ENCODE peak calls at places on chromosome 10, in nine cellular contexts. A is gastrocnemius medialis, N is uterus, L is fibroblast of villous mesenchyme, R is stomach, I is psoas muscle, H is upper lobe of right lung, E is left ventricle myocardium inferior, W is GM13977. B is an unnamed sample.

GRCh38 chr10:128542659-128543058 is 416.4 kb upstream of the MKI67 start:
- DNase-seq in A (no peak), N (no peak), L (no peak), R (no peak), I (no peak), H (no peak), E (no peak), W (no peak), B (no peak)

GRCh38 chr10:62817763-62818425 is 1.7 kb upstream of the EGR2 start:
- DNase-seq in A (peak; percentile 35), N (peak; percentile 52), L (peak; percentile 78), R (peak; percentile 81), I (peak; percentile 74), H (peak; percentile 92), E (peak; percentile 77), W (peak; percentile 93), B (peak; percentile 90)

GRCh38 chr10:47027812-47028260 is 116.6 kb downstream of the PTPN20 start:
- DNase-seq in A (no peak), N (no peak), L (no peak), R (peak; percentile 16), I (peak; percentile 8), H (peak; percentile 59), E (no peak), W (no peak), B (no peak)

GRCh38 chr10:82464419-82464818 is 589.4 kb downstream of the NRG3 start:
- DNase-seq in A (no peak), N (no peak), L (no peak), R (no peak), I (no peak), H (no peak), E (no peak), W (no peak), B (no peak)

GRCh38 chr10:92506336-92506735 is 67.6 kb downstream of the IDE start:
- DNase-seq in A (no peak), N (no peak), L (no peak), R (no peak), I (no peak), H (no peak), E (no peak), W (no peak), B (no peak)

GRCh38 chr10:46019541-46020343 is 10.7 kb downstream of the NCOA4 start:
- DNase-seq in A (peak; percentile 25), N (no peak), L (no peak), R (no peak), I (no peak), H (no peak), E (no peak), W (no peak), B (no peak)

GRCh38 chr10:120415709-120416330 is 41.2 kb upstream of the PLPP4 start:
- DNase-seq in A (no peak), N (no peak), L (peak; percentile 71), R (no peak), I (no peak), H (no peak), E (no peak), W (no peak), B (no peak)

GRCh38 chr10:6473430-6473829 is 106.6 kb downstream of the PRKCQ start:
- DNase-seq in A (no peak), N (no peak), L (no peak), R (no peak), I (no peak), H (no peak), E (no peak), W (peak; percentile 57), B (peak; percentile 43)

GRCh38 chr10:43667317-43667731 is 18.6 kb upstream of the ZNF32 start:
- DNase-seq in A (no peak), N (no peak), L (peak; percentile 28), R (no peak), I (peak; percentile 40), H (no peak), E (no peak), W (peak; percentile 52), B (peak; percentile 51)

GRCh38 chr10:110074298-110074697 is 66.5 kb downstream of the ADD3 start:
- DNase-seq in A (no peak), N (no peak), L (peak; percentile 41), R (no peak), I (no peak), H (no peak), E (no peak), W (no peak), B (no peak)

GRCh38 chr10:94212876-94213595 is 149.7 kb downstream of the NOC3L start:
- DNase-seq in A (peak; percentile 82), N (peak; percentile 50), L (peak; percentile 30), R (no peak), I (peak; percentile 37), H (no peak), E (no peak), W (no peak), B (no peak)

GRCh38 chr10:130021373-130021950 is 57.4 kb upstream of the EBF3 start:
- DNase-seq in A (no peak), N (no peak), L (no peak), R (no peak), I (peak; percentile 50), H (peak; percentile 33), E (no peak), W (no peak), B (no peak)

GRCh38 chr10:11434323-11434722 is 177.1 kb downstream of the USP6NL start:
- DNase-seq in A (no peak), N (no peak), L (no peak), R (no peak), I (no peak), H (no peak), E (no peak), W (peak; percentile 74), B (peak; percentile 76)

GRCh38 chr10:52662255-52662654 is 110.3 kb downstream of the MBL2 start:
- DNase-seq in A (no peak), N (no peak), L (no peak), R (no peak), I (no peak), H (no peak), E (no peak), W (no peak), B (no peak)

GRCh38 chr10:8044908-8045727 is 9.4 kb upstream of the GATA3 start:
- DNase-seq in A (no peak), N (no peak), L (no peak), R (no peak), I (no peak), H (no peak), E (no peak), W (peak; percentile 61), B (no peak)

GRCh38 chr10:44863344-44864041 is 47.6 kb upstream of the TMEM72 start:
- DNase-seq in A (no peak), N (no peak), L (no peak), R (no peak), I (no peak), H (no peak), E (no peak), W (no peak), B (no peak)
- TF ChIP-seq CTCF in A (no peak), N (no peak), L (no peak), R (no peak), I (no peak), H (no peak), E (no peak), W (no peak), B (no peak)

DNA sequence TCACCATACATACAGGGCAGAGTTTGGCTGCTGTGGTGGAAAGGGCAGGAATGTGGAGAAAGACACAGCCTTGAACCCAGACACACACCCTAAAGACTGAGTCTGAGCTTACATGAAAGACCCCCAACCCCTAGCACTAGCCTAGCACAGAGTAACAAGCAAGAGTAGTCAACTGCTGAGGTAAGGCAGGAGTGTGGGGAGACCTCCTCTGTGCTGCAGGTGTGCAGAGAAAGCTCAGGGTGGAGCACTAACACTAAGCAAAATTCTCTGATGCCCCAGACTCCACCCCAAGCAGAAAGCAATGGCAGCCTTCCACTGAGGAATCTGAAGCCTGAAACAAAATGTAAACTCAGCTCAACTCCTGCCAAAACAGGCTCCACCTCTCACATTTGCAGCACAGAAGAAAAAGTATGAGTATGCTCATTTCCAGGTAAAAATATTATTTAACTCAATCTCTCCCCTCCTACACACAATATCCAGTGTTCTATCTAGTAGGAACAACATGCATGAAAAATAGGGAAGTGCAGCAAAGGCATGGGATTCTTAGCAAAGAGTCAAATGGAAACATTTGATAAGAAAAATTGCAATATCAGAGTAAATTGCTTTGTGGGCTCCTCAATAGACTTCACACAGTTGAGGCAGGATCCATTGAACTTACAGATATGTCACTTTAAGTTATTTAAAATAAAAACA is 151.1 kb downstream of the ANK3 start:
- DNase-seq in A (no peak), N (no peak), L (peak; percentile 58), R (peak; percentile 44), I (no peak), H (no peak), E (no peak), W (peak; percentile 34), B (peak; percentile 37)
- TF ChIP-seq CTCF in A (no peak), N (no peak), L (peak; percentile 54), R (no peak), I (peak; percentile 25), H (peak; percentile 6), E (peak; percentile 46), W (peak; percentile 57), B (peak; percentile 30)

GRCh38 chr10:72334832-72335393 is 19.8 kb downstream of the DNAJB12 start:
- DNase-seq in A (peak; percentile 78), N (peak; percentile 92), L (peak; percentile 99), R (peak; percentile 97), I (peak; percentile 91), H (peak; percentile 89), E (peak; percentile 80), W (peak; percentile 69), B (peak; percentile 81)
- TF ChIP-seq CTCF in A (no peak), N (no peak), L (peak; percentile 27), R (no peak), I (no peak), H (peak; percentile 39), E (no peak), W (peak; percentile 39), B (peak; percentile 40)

GRCh38 chr10:103581499-103581898 is 88.0 kb downstream of the NEURL1 start:
- DNase-seq in A (no peak), N (no peak), L (no peak), R (no peak), I (no peak), H (no peak), E (no peak), W (no peak), B (no peak)

GRCh38 chr10:103582331-103583123 is 89.0 kb downstream of the NEURL1 start:
- DNase-seq in A (no peak), N (no peak), L (no peak), R (no peak), I (no peak), H (no peak), E (no peak), W (no peak), B (no peak)

GRCh38 chr10:103578782-103579382 is 85.4 kb downstream of the NEURL1 start:
- DNase-seq in A (no peak), N (no peak), L (no peak), R (peak; percentile 69), I (no peak), H (no peak), E (no peak), W (peak; percentile 50), B (no peak)

GRCh38 chr10:103580422-103580821 is 86.9 kb downstream of the NEURL1 start:
- DNase-seq in A (peak; percentile 76), N (no peak), L (no peak), R (no peak), I (peak; percentile 42), H (no peak), E (no peak), W (no peak), B (no peak)

DNA sequence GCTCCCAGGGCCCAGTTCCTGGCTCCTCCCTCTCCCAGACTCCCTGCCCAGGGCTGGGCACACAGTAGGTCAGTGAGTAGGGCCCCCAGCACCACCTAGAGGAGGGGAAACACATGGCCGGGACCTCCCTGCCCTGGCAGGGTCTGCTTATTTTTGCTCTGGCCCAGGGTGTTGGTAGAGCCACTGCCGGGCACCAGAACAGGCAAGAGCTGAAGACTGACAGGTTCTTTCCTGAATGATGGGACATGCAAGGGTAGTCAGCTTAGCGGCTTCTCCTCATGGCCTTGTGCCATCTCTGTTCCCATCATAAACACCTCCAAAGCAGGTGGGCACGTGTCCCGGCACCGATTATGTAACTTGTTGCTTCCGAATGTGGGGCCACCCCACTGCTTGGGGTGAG is 86.5 kb downstream of the NEURL1 start:
- DNase-seq in A (peak; percentile 49), N (no peak), L (no peak), R (no peak), I (no peak), H (no peak), E (no peak), W (no peak), B (no peak)
- TF ChIP-seq CTCF in A (no peak), N (no peak), L (no peak), R (no peak), I (no peak), H (no peak), E (no peak), W (no peak), B (no peak)

B was measured in GM13976.